ENCODE peak calls at places on chromosomes 11 and 22, in five cellular contexts. M, N, O, L and T are unnamed samples.
A peak's percentile ranks its signal among the peaks of the same experiment; 100 is the strongest.

GRCh38 chr11:105401269-105401809 is 208.5 kb upstream of the GRIA4 start:
- DNase-seq in M (no peak), N (no peak), O (no peak), L (no peak), T (no peak)

GRCh38 chr22:46592390-46592872 is 27.8 kb upstream of the GRAMD4 start:
- DNase-seq in M (peak; percentile 92), N (peak; percentile 58), O (no peak), L (no peak), T (no peak)

GRCh38 chr11:59777104-59777503 is 21.9 kb downstream of the STX3 start:
- DNase-seq in M (no peak), N (no peak), O (no peak), L (no peak), T (no peak)

GRCh38 chr22:49789289-49790141 is 38.2 kb downstream of the BRD1 start:
- DNase-seq in M (peak; percentile 83), N (peak; percentile 73), O (no peak), L (no peak), T (no peak)

GRCh38 chr22:41762980-41763779 is 37.3 kb upstream of the CCDC134 start:
- DNase-seq in M (peak; percentile 79), N (peak; percentile 28), O (peak; percentile 71), L (peak; percentile 53), T (peak; percentile 81)

GRCh38 chr11:75596914-75597313 is 34.9 kb downstream of the SERPINH1 start:
- DNase-seq in M (no peak), N (no peak), O (no peak), L (no peak), T (no peak)

GRCh38 chr11:12170984-12171383 is 60.6 kb downstream of the MICAL2 start:
- DNase-seq in M (no peak), N (no peak), O (no peak), L (no peak), T (peak; percentile 36)

GRCh38 chr11:129191649-129192048 is 476 bp downstream of the ARHGAP32 start:
- DNase-seq in M (no peak), N (no peak), O (no peak), L (no peak), T (no peak)

GRCh38 chr11:68031136-68031459 is 617 bp downstream of the NDUFS8 start:
- DNase-seq in M (no peak), N (peak; percentile 73), O (no peak), L (no peak), T (no peak)

GRCh38 chr11:3709977-3710376 is 38.8 kb upstream of the CHRNA10 start:
- DNase-seq in M (no peak), N (no peak), O (no peak), L (no peak), T (no peak)

GRCh38 chr11:126061707-126062678 is 673 bp downstream of the CDON start:
- DNase-seq in M (peak; percentile 86), N (peak; percentile 30), O (no peak), L (peak; percentile 65), T (peak; percentile 60)

GRCh38 chr11:71080239-71081097 is 171.9 kb downstream of the SHANK2 start:
- DNase-seq in M (no peak), N (peak; percentile 77), O (peak; percentile 75), L (peak; percentile 87), T (peak; percentile 37)

GRCh38 chr11:10727259-10727851 is 23.7 kb upstream of the CTR9 start:
- DNase-seq in M (no peak), N (no peak), O (no peak), L (no peak), T (no peak)

GRCh38 chr11:10490032-10490397 is 35.0 kb downstream of the AMPD3 start:
- DNase-seq in M (no peak), N (peak; percentile 32), O (no peak), L (no peak), T (no peak)

GRCh38 chr11:59152312-59152967 is 9.8 kb downstream of the FAM111A start:
- DNase-seq in M (no peak), N (no peak), O (no peak), L (no peak), T (no peak)

GRCh38 chr22:29266564-29267461 is 968 bp downstream of the RHBDD3 start:
- DNase-seq in M (peak; percentile 79), N (no peak), O (no peak), L (no peak), T (no peak)

GRCh38 chr22:33401291-33401690 is 343.1 kb upstream of the SYN3 start:
- DNase-seq in M (no peak), N (no peak), O (no peak), L (no peak), T (no peak)

GRCh38 chr22:28430656-28431055 is 249.0 kb downstream of the TTC28 start:
- DNase-seq in M (no peak), N (no peak), O (no peak), L (no peak), T (no peak)

GRCh38 chr11:36265793-36266628 is 23.2 kb downstream of the COMMD9 start:
- DNase-seq in M (peak; percentile 85), N (peak; percentile 77), O (peak; percentile 71), L (peak; percentile 54), T (peak; percentile 75)

GRCh38 chr11:83122766-83123165 is 34.2 kb upstream of the PCF11 start:
- DNase-seq in M (no peak), N (no peak), O (no peak), L (no peak), T (no peak)

GRCh38 chr11:83124631-83125424 is 32.1 kb upstream of the PCF11 start:
- DNase-seq in M (no peak), N (no peak), O (no peak), L (no peak), T (no peak)

GRCh38 chr11:83127309-83127636 is 29.7 kb upstream of the PCF11 start:
- DNase-seq in M (no peak), N (no peak), O (no peak), L (no peak), T (no peak)

GRCh38 chr11:83122050-83122449 is 34.9 kb upstream of the PCF11 start:
- DNase-seq in M (no peak), N (no peak), O (no peak), L (no peak), T (no peak)

DNA sequence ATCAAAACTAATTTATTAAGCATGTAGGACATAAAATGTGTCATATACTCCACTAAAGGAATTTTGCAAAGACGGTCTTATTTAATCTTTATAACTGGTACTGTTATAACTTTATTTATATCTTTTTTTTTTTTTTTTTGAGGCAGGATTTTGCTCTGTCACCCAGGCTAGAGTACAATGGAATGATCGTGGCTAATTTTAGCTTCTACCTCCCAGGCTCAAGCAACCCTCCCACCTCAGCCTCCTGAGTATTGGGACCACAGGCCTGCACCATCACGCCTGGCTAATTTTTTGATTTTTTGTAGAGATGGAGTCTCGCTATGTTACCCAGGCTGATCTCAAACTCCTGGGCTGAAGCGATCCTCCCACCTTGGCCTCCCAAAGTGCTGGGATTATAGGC is 31.4 kb upstream of the PCF11 start:
- DNase-seq in M (no peak), N (no peak), O (no peak), L (no peak), T (no peak)
- H3K4me3 ChIP-seq in M (no peak overlapping the region), N (no peak overlapping the region), O (no peak overlapping the region), L (no peak overlapping the region), T (no peak overlapping the region)

GRCh38 chr11:62026739-62027138 is 59.3 kb upstream of the FTH1 start:
- DNase-seq in M (no peak), N (no peak), O (no peak), L (no peak), T (no peak)

GRCh38 chr11:62020661-62021060 is 53.2 kb upstream of the FTH1 start:
- DNase-seq in M (peak; percentile 67), N (no peak), O (no peak), L (no peak), T (no peak)

GRCh38 chr11:62024975-62025374 is 57.5 kb upstream of the FTH1 start:
- DNase-seq in M (no peak), N (no peak), O (no peak), L (no peak), T (no peak)

GRCh38 chr11:62030071-62030684 is 62.7 kb upstream of the FTH1 start:
- DNase-seq in M (no peak), N (no peak), O (no peak), L (no peak), T (peak; percentile 13)

GRCh38 chr11:62025429-62026105 is 58.1 kb upstream of the FTH1 start:
- DNase-seq in M (peak; percentile 87), N (peak; percentile 68), O (no peak), L (peak; percentile 66), T (no peak)
- H3K4me3 ChIP-seq in M (no peak overlapping the region), N (no peak overlapping the region), O (no peak overlapping the region), L (peak overlapping the region; percentile 2), T (no peak overlapping the region)

GRCh38 chr11:73216466-73216865 is 1.6 kb upstream of the P2RY2 start:
- DNase-seq in M (no peak), N (no peak), O (no peak), L (no peak), T (no peak)
- H3K4me3 ChIP-seq in M (no peak overlapping the region), N (no peak overlapping the region), O (no peak overlapping the region), L (no peak overlapping the region), T (no peak overlapping the region)

DNA sequence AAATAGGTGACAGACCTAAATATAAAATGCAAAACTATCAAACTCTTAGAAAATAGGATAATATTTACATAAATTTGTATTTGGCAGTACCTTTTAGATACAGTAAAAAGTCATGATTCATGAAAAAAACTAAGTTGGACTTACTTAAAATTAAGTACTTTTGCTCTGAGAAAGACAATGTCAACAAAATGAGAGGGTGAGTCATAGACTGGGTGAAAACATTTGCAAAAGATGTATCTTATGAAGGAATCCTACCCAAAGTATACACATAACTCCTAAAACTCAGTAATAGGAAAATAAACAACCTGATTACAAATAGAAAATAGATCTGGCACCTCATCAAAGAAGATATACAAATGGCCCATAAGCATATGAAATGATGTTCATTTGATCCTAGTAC is 1154.6 kb downstream of the JRKL start:
- DNase-seq in M (no peak), N (no peak), O (no peak), L (no peak), T (no peak)
- H3K4me3 ChIP-seq in M (no peak overlapping the region), N (no peak overlapping the region), O (no peak overlapping the region), L (no peak overlapping the region), T (no peak overlapping the region)

GRCh38 chr11:69295995-69296889 is 2.3 kb downstream of the MYEOV start:
- DNase-seq in M (peak; percentile 86), N (peak; percentile 74), O (no peak), L (no peak), T (no peak)

GRCh38 chr11:69293087-69293486 is 868 bp upstream of the MYEOV start:
- DNase-seq in M (peak; percentile 59), N (no peak), O (no peak), L (no peak), T (no peak)

GRCh38 chr11:69293819-69294505 is at the start of gene MYEOV:
- DNase-seq in M (peak; percentile 83), N (peak; percentile 61), O (no peak), L (peak; percentile 73), T (peak; percentile 70)

GRCh38 chr11:69295079-69295994 is 1.4 kb downstream of the MYEOV start:
- DNase-seq in M (peak; percentile 75), N (no peak), O (no peak), L (no peak), T (no peak)

GRCh38 chr11:69294621-69295078 is 695 bp downstream of the MYEOV start:
- DNase-seq in M (peak; percentile 71), N (no peak), O (no peak), L (no peak), T (no peak)
- H3K4me3 ChIP-seq in M (no peak overlapping the region), N (no peak overlapping the region), O (no peak overlapping the region), L (no peak overlapping the region), T (no peak overlapping the region)

GRCh38 chr11:32430586-32431357 is 4.6 kb downstream of the WT1 start:
- DNase-seq in M (peak; percentile 72), N (no peak), O (no peak), L (no peak), T (no peak)
- H3K4me3 ChIP-seq in M (no peak overlapping the region), N (no peak overlapping the region), O (no peak overlapping the region), L (no peak overlapping the region), T (no peak overlapping the region)